ENCODE peak calls at places on chromosomes 13 and 19, in six cellular contexts. C is fibroblast of lung, W is aorta, Y is brain microvascular endothelial cell, J is thyroid gland, L is cardiac muscle cell. H is an unnamed sample.

GRCh38 chr19:1154731-1155351 is 19.2 kb downstream of the SBNO2 start:
- DNase-seq in C (peak; percentile 90), W (peak; percentile 95), Y (peak; percentile 65), J (peak; percentile 88), L (peak; percentile 96), H (peak; percentile 89)

GRCh38 chr19:30044273-30045259 is 102.5 kb downstream of the URI1 start:
- DNase-seq in C (no peak), W (no peak), Y (no peak), J (peak; percentile 74), L (no peak), H (no peak)

GRCh38 chr19:55494172-55494761 is 6.0 kb downstream of the SSC5D start:
- DNase-seq in C (peak; percentile 36), W (peak; percentile 66), Y (peak; percentile 80), J (no peak), L (peak; percentile 94), H (no peak)

GRCh38 chr19:45587873-45588272 is 3.3 kb upstream of the OPA3 start:
- DNase-seq in C (no peak), W (no peak), Y (no peak), J (no peak), L (no peak), H (no peak)

GRCh38 chr19:46299004-46299509 is 2.2 kb downstream of the HIF3A start:
- DNase-seq in C (peak; percentile 96), W (peak; percentile 94), Y (peak; percentile 83), J (peak; percentile 98), L (peak; percentile 97), H (peak; percentile 77)

GRCh38 chr19:56162258-56162657 is 13.6 kb upstream of the GALP start:
- DNase-seq in C (no peak), W (no peak), Y (peak; percentile 75), J (no peak), L (peak; percentile 37), H (no peak)

GRCh38 chr19:45800009-45800553 is 7.4 kb upstream of the DMWD start:
- DNase-seq in C (peak; percentile 36), W (no peak), Y (peak; percentile 31), J (peak; percentile 79), L (peak; percentile 48), H (no peak)

GRCh38 chr13:113584870-113585671 is 518 bp downstream of the TFDP1 start:
- DNase-seq in C (peak; percentile 8), W (peak; percentile 40), Y (no peak), J (no peak), L (no peak), H (no peak)

GRCh38 chr19:46202426-46202825 is 27.1 kb upstream of the IGFL1 start:
- DNase-seq in C (no peak), W (no peak), Y (no peak), J (no peak), L (no peak), H (no peak)

GRCh38 chr19:4185413-4186086 is 3.1 kb downstream of the ANKRD24 start:
- DNase-seq in C (no peak), W (no peak), Y (no peak), J (no peak), L (no peak), H (no peak)

GRCh38 chr13:99971576-99972189 is at the start of gene ZIC5:
- DNase-seq in C (no peak), W (no peak), Y (no peak), J (no peak), L (no peak), H (no peak)

GRCh38 chr19:19077103-19077502 is 13.3 kb downstream of the SLC25A42 start:
- DNase-seq in C (no peak), W (no peak), Y (no peak), J (no peak), L (no peak), H (no peak)

GRCh38 chr19:2791876-2792275 is 6.6 kb downstream of the THOP1 start:
- DNase-seq in C (no peak), W (no peak), Y (no peak), J (peak; percentile 95), L (no peak), H (no peak)

GRCh38 chr13:106477303-106477702 is 58.2 kb downstream of the EFNB2 start:
- DNase-seq in C (no peak), W (no peak), Y (no peak), J (no peak), L (no peak), H (no peak)

GRCh38 chr19:1259873-1260748 is 9.0 kb upstream of the CIRBP start:
- DNase-seq in C (no peak), W (no peak), Y (no peak), J (no peak), L (no peak), H (no peak)

GRCh38 chr19:11657307-11657706 is 60.0 kb downstream of the ZNF627 start:
- DNase-seq in C (no peak), W (no peak), Y (no peak), J (no peak), L (peak; percentile 4), H (no peak)

GRCh38 chr19:14565298-14565679 is 6.6 kb downstream of the NDUFB7 start:
- DNase-seq in C (no peak), W (no peak), Y (no peak), J (no peak), L (no peak), H (peak; percentile 40)

GRCh38 chr13:50361282-50361681 is 346.0 kb downstream of the KCNRG start:
- DNase-seq in C (no peak), W (no peak), Y (no peak), J (no peak), L (no peak), H (no peak)

GRCh38 chr19:4715529-4716221 is 8.0 kb downstream of the DPP9 start:
- DNase-seq in C (no peak), W (peak; percentile 86), Y (no peak), J (no peak), L (no peak), H (no peak)

GRCh38 chr13:57409121-57409520 is 222.4 kb upstream of the PCDH17 start:
- DNase-seq in C (no peak), W (no peak), Y (no peak), J (no peak), L (no peak), H (no peak)

GRCh38 chr19:35656700-35657099 is 8.6 kb downstream of the COX6B1 start:
- DNase-seq in C (no peak), W (no peak), Y (no peak), J (no peak), L (no peak), H (no peak)
- H3K36me3 ChIP-seq in C (peaks cover 9% of the 10 kb centered on the region), W (peaks cover 13% of the 10 kb centered on the region), Y (peaks cover 41% of the 10 kb centered on the region), J (peaks cover 57% of the 10 kb centered on the region), L (peaks cover 50% of the 10 kb centered on the region), H (no peaks in the 10 kb centered on the region)

DNA sequence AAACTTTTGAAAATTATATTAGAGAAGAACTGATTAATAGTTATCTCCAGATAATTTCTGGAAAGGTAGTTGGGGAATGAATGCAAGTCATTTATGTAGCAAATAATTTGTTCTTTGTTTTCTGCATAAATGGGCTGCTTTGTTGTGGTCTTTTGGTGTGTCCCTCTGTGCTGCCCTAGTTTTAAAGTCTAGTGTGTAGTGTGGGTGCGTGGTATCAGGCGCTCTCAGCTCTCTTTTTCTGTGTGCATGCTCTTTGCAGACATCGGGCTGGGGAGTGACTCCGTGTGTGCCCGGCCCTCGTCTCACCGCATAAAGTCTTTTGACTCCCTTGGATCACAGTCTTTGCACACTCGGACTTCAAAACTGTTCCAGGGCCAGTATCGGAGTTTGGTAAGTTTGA is 94.5 kb downstream of the ARHGEF7 start:
- DNase-seq in C (no peak), W (no peak), Y (no peak), J (no peak), L (no peak), H (no peak)
- H3K36me3 ChIP-seq in C (peaks cover 1% of the 10 kb centered on the region), W (no peaks in the 10 kb centered on the region), Y (no peaks in the 10 kb centered on the region), J (no peaks in the 10 kb centered on the region), L (no peaks in the 10 kb centered on the region), H (no peaks in the 10 kb centered on the region)

GRCh38 chr19:17761148-17761547 is 9.9 kb downstream of the FCHO1 start:
- DNase-seq in C (no peak), W (no peak), Y (no peak), J (no peak), L (no peak), H (no peak)
- H3K36me3 ChIP-seq in C (no peaks in the 10 kb centered on the region), W (no peaks in the 10 kb centered on the region), Y (no peaks in the 10 kb centered on the region), J (no peaks in the 10 kb centered on the region), L (no peaks in the 10 kb centered on the region), H (no peaks in the 10 kb centered on the region)

GRCh38 chr19:7125221-7125620 is 55.7 kb downstream of the ZNF557 start:
- DNase-seq in C (no peak), W (no peak), Y (no peak), J (no peak), L (no peak), H (no peak)
- H3K36me3 ChIP-seq in C (no peaks in the 10 kb centered on the region), W (peaks cover 23% of the 10 kb centered on the region), Y (no peaks in the 10 kb centered on the region), J (peaks cover 69% of the 10 kb centered on the region), L (peaks cover 31% of the 10 kb centered on the region), H (no peaks in the 10 kb centered on the region)

GRCh38 chr19:47381653-47382279 is 32.7 kb downstream of the DHX34 start:
- DNase-seq in C (no peak), W (no peak), Y (no peak), J (no peak), L (no peak), H (no peak)
- H3K36me3 ChIP-seq in C (peaks cover 17% of the 10 kb centered on the region), W (peaks cover 17% of the 10 kb centered on the region), Y (peaks cover 38% of the 10 kb centered on the region), J (peaks cover 37% of the 10 kb centered on the region), L (peaks cover 15% of the 10 kb centered on the region), H (no peaks in the 10 kb centered on the region)